ENCODE peak calls at places on chromosomes 7 and 10, in four cellular contexts. V is esophagus muscularis mucosa; W is aorta; L is activated T-helper 1 cell treated with anti-CD3 and anti-CD28 coated beads, Interleukin-12 subunit alpha, Interleukin-12 subunit beta, Interleukin-2, Interleukin-4 antibody, amounts not matched to agents 30 ng/mL and 10 ng/mL and 1 ng/mL, durations not matched to agents 14 hours and 24 hours and 36 hours. Z is an unnamed sample.

GRCh38 chr7:153170287-153170686 is 410.7 kb downstream of the ACTR3B start:
- DNase-seq in V (no peak), W (no peak), L (no peak), Z (no peak)

GRCh38 chr7:142788303-142789286 is 17.8 kb downstream of the PRSS2 start:
- DNase-seq in W (no peak), V (no peak), L (no peak), Z (no peak)

GRCh38 chr10:118594392-118595063 is 920 bp downstream of the PRLHR start:
- DNase-seq in V (no peak), W (peak; percentile 51), L (peak; percentile 1), Z (peak; percentile 54)

GRCh38 chr10:91479583-91479982 is 69.4 kb downstream of the HECTD2 start:
- DNase-seq in W (no peak), V (no peak), L (no peak), Z (no peak)

GRCh38 chr10:130024779-130025178 is 60.7 kb upstream of the EBF3 start:
- DNase-seq in W (no peak), L (no peak), V (no peak), Z (no peak)

GRCh38 chr10:84348431-84348830 is 20.0 kb downstream of the CCSER2 start:
- DNase-seq in V (no peak), L (no peak), W (no peak), Z (no peak)

GRCh38 chr10:44935961-44936285 is 23.7 kb upstream of the RASSF4 start:
- DNase-seq in W (no peak), V (no peak), L (no peak), Z (no peak)

GRCh38 chr10:21526184-21526951 is 886 bp upstream of the SKIDA1 start:
- DNase-seq in V (no peak), L (peak; percentile 34), W (peak; percentile 87), Z (peak; percentile 67)

GRCh38 chr10:24184455-24184854 is 24.5 kb upstream of the KIAA1217 start:
- DNase-seq in L (no peak), V (no peak), W (no peak), Z (no peak)

GRCh38 chr10:109062371-109062770 is 860.9 kb downstream of the XPNPEP1 start:
- DNase-seq in V (no peak), L (no peak), W (no peak), Z (no peak)

GRCh38 chr10:6498771-6499170 is 81.3 kb downstream of the PRKCQ start:
- DNase-seq in W (no peak), L (peak; percentile 63), V (no peak), Z (peak; percentile 33)

GRCh38 chr10:124053971-124054370 is 39.4 kb downstream of the CHST15 start:
- DNase-seq in W (no peak), L (no peak), V (no peak), Z (no peak)

Z was measured in CD4-positive, CD25-positive, alpha-beta regulatory T cell.